ENCODE peak calls at places on chromosomes 3 and 15, in eight cellular contexts. T is lower lobe of right lung; S is omental fat pad; Y is psoas muscle; C is upper lobe of right lung; L is CD4-positive, alpha-beta T cell; V is upper lobe of left lung; W is left lung. K is an unnamed sample.

GRCh38 chr3:46284981-46285683 is 42.9 kb downstream of the CCR3 start:
- ATAC-seq in T (peak), S (no peak), Y (no peak), C (peak), L (peak), V (no peak), W (no peak), K (peak)

GRCh38 chr15:90190606-90191343 is 10.4 kb upstream of the SEMA4B start:
- ATAC-seq in T (peak), S (no peak), Y (no peak), C (peak), L (no peak), V (peak), W (peak), K (no peak)

GRCh38 chr3:57816471-57817105 is 60.5 kb downstream of the SLMAP start:
- ATAC-seq in T (no peak), S (no peak), Y (no peak), C (peak), L (no peak), V (no peak), W (peak), K (no peak)

GRCh38 chr15:29708519-29708918 is 113.7 kb downstream of the TJP1 start:
- ATAC-seq in T (no peak), S (no peak), Y (no peak), C (no peak), L (no peak), V (no peak), W (no peak), K (no peak)

GRCh38 chr15:23422946-23423708 is 23.9 kb downstream of the GOLGA6L2 start:
- ATAC-seq in T (peak), S (peak), Y (peak), C (no peak), L (no peak), V (peak), W (peak), K (peak)

GRCh38 chr3:177195941-177196472 is 1.3 kb downstream of the TBL1XR1 start:
- ATAC-seq in T (no peak), S (no peak), Y (no peak), C (no peak), L (peak), V (no peak), W (peak), K (no peak)

GRCh38 chr15:79973445-79974180 is 2.6 kb upstream of the BCL2A1 start:
- ATAC-seq in T (no peak), S (no peak), Y (no peak), C (no peak), L (no peak), V (no peak), W (no peak), K (no peak)

GRCh38 chr3:118675305-118675704 is 359.3 kb downstream of the IGSF11 start:
- ATAC-seq in T (no peak), S (no peak), Y (no peak), C (no peak), L (no peak), V (no peak), W (no peak), K (no peak)

GRCh38 chr15:66650433-66650832 is 51.6 kb upstream of the SMAD6 start:
- ATAC-seq in T (peak), S (no peak), Y (peak), C (peak), L (no peak), V (peak), W (peak), K (peak)

GRCh38 chr3:177525987-177526712 is 328.9 kb upstream of the TBL1XR1 start:
- ATAC-seq in T (peak), S (no peak), Y (no peak), C (peak), L (no peak), V (no peak), W (peak), K (no peak)

GRCh38 chr3:83002869-83003445 is 1241.5 kb upstream of the GBE1 start:
- ATAC-seq in T (no peak), S (no peak), Y (no peak), C (no peak), L (no peak), V (no peak), W (no peak), K (no peak)

GRCh38 chr15:87620393-87620792 is 636.1 kb downstream of the NTRK3 start:
- ATAC-seq in T (no peak), S (no peak), Y (no peak), C (no peak), L (no peak), V (no peak), W (no peak), K (no peak)

GRCh38 chr15:89813381-89814111 is 1.1 kb downstream of the ANPEP start:
- ATAC-seq in T (peak), S (no peak), Y (peak), C (no peak), L (no peak), V (peak), W (no peak), K (no peak)

GRCh38 chr15:82544431-82544830 is 4.2 kb upstream of the RPS17 start:
- ATAC-seq in T (no peak), S (no peak), Y (no peak), C (no peak), L (no peak), V (no peak), W (no peak), K (no peak)

GRCh38 chr3:142270407-142270806 is 45.0 kb upstream of the GK5 start:
- ATAC-seq in T (peak), S (peak), Y (no peak), C (peak), L (peak), V (no peak), W (peak), K (no peak)

GRCh38 chr15:63133786-63134185 is 12.1 kb downstream of the LACTB start:
- ATAC-seq in T (no peak), S (no peak), Y (no peak), C (no peak), L (no peak), V (no peak), W (peak), K (no peak)

GRCh38 chr3:13135811-13136321 is 62.6 kb upstream of the IQSEC1 start:
- ATAC-seq in T (no peak), S (no peak), Y (no peak), C (no peak), L (no peak), V (no peak), W (no peak), K (no peak)

GRCh38 chr3:109385442-109386318 is 48.3 kb upstream of the DPPA4 start:
- ATAC-seq in T (no peak), S (no peak), Y (no peak), C (no peak), L (no peak), V (no peak), W (no peak), K (no peak)

GRCh38 chr3:107512108-107512507 is 10.7 kb upstream of the BBX start:
- ATAC-seq in T (no peak), S (no peak), Y (no peak), C (no peak), L (no peak), V (no peak), W (no peak), K (no peak)

GRCh38 chr15:65902373-65902772 is 33.1 kb downstream of the RAB11A start:
- ATAC-seq in T (peak), S (peak), Y (peak), C (peak), L (peak), V (peak), W (peak), K (peak)

GRCh38 chr15:87089551-87089950 is 1009.9 kb downstream of the AGBL1 start:
- ATAC-seq in T (no peak), S (no peak), Y (no peak), C (no peak), L (no peak), V (no peak), W (no peak), K (no peak)

GRCh38 chr15:80953953-80954778 is 35.5 kb downstream of the MESD start:
- ATAC-seq in T (no peak), S (no peak), Y (no peak), C (peak), L (no peak), V (no peak), W (no peak), K (no peak)

GRCh38 chr3:85760342-85760741 is 801.6 kb downstream of the CADM2 start:
- ATAC-seq in T (no peak), S (no peak), Y (no peak), C (no peak), L (no peak), V (no peak), W (no peak), K (no peak)

GRCh38 chr15:64354683-64355558 is 1.1 kb downstream of the CSNK1G1 start:
- ATAC-seq in T (peak), S (peak), Y (no peak), C (peak), L (peak), V (peak), W (peak), K (no peak)

GRCh38 chr15:31302778-31303433 is 23.7 kb upstream of the KLF13 start:
- ATAC-seq in T (no peak), S (no peak), Y (peak), C (peak), L (peak), V (no peak), W (no peak), K (no peak)

GRCh38 chr3:149401215-149401925 is 23.9 kb upstream of the TM4SF1 start:
- ATAC-seq in T (peak), S (peak), Y (no peak), C (peak), L (no peak), V (peak), W (peak), K (no peak)

GRCh38 chr3:50581459-50581842 is 12.1 kb downstream of the HEMK1 start:
- ATAC-seq in T (no peak), S (no peak), Y (peak), C (peak), L (no peak), V (no peak), W (peak), K (no peak)

GRCh38 chr15:89395996-89396395 is 61.4 kb upstream of the POLG start:
- ATAC-seq in T (peak), S (no peak), Y (no peak), C (peak), L (no peak), V (no peak), W (peak), K (no peak)

GRCh38 chr3:10432156-10432845 is 73.1 kb downstream of the ATP2B2 start:
- ATAC-seq in T (no peak), S (no peak), Y (peak), C (no peak), L (no peak), V (no peak), W (no peak), K (no peak)

GRCh38 chr3:133467780-133468179 is 67.9 kb downstream of the BFSP2 start:
- ATAC-seq in T (no peak), S (no peak), Y (no peak), C (no peak), L (no peak), V (no peak), W (no peak), K (no peak)

GRCh38 chr15:90249123-90249863 is at the start of gene TTLL13:
- ATAC-seq in T (peak), S (peak), Y (peak), C (peak), L (peak), V (peak), W (peak), K (peak)

GRCh38 chr15:41567870-41568269 is 8.9 kb downstream of the TYRO3 start:
- ATAC-seq in T (no peak), S (no peak), Y (no peak), C (no peak), L (no peak), V (no peak), W (no peak), K (no peak)

GRCh38 chr15:45376967-45377629 is 1.2 kb downstream of the GATM start:
- ATAC-seq in T (no peak), S (no peak), Y (peak), C (no peak), L (no peak), V (no peak), W (no peak), K (no peak)

GRCh38 chr15:45377630-45378148 is 655 bp downstream of the GATM start:
- ATAC-seq in T (peak), S (no peak), Y (peak), C (peak), L (no peak), V (peak), W (peak), K (no peak)

GRCh38 chr15:45378913-45379262 is 544 bp upstream of the GATM start:
- ATAC-seq in T (no peak), S (no peak), Y (no peak), C (no peak), L (no peak), V (no peak), W (no peak), K (no peak)

GRCh38 chr15:45376300-45376928 is 1.9 kb downstream of the GATM start:
- ATAC-seq in T (no peak), S (no peak), Y (no peak), C (no peak), L (no peak), V (no peak), W (no peak), K (no peak)

GRCh38 chr15:45378149-45378912 is at the start of gene GATM:
- ATAC-seq in T (peak), S (peak), Y (peak), C (peak), L (peak), V (peak), W (peak), K (peak)
- TF ChIP-seq CTCF in T (peak), S (no peak), Y (peak), C (peak), L (no peak), V (peak), W (peak), K (peak)

GRCh38 chr15:60479361-60479684 is 381 bp upstream of the ICE2 start:
- ATAC-seq in T (peak), S (no peak), Y (peak), C (no peak), L (peak), V (peak), W (peak), K (no peak)

GRCh38 chr15:60477991-60478632 is 830 bp downstream of the ICE2 start:
- ATAC-seq in T (no peak), S (no peak), Y (peak), C (no peak), L (no peak), V (no peak), W (peak), K (no peak)

GRCh38 chr15:60480149-60480548 is 1.2 kb upstream of the ICE2 start:
- ATAC-seq in T (no peak), S (no peak), Y (no peak), C (no peak), L (no peak), V (no peak), W (no peak), K (no peak)

GRCh38 chr15:60479711-60480110 is 769 bp upstream of the ICE2 start:
- ATAC-seq in T (no peak), S (no peak), Y (no peak), C (no peak), L (peak), V (no peak), W (peak), K (no peak)

GRCh38 chr15:60478633-60479360 is at the start of gene ICE2:
- ATAC-seq in T (peak), S (peak), Y (peak), C (peak), L (peak), V (peak), W (peak), K (peak)
- TF ChIP-seq CTCF in T (no peak), S (no peak), Y (no peak), C (no peak), L (no peak), V (peak), W (no peak), K (peak)

DNA sequence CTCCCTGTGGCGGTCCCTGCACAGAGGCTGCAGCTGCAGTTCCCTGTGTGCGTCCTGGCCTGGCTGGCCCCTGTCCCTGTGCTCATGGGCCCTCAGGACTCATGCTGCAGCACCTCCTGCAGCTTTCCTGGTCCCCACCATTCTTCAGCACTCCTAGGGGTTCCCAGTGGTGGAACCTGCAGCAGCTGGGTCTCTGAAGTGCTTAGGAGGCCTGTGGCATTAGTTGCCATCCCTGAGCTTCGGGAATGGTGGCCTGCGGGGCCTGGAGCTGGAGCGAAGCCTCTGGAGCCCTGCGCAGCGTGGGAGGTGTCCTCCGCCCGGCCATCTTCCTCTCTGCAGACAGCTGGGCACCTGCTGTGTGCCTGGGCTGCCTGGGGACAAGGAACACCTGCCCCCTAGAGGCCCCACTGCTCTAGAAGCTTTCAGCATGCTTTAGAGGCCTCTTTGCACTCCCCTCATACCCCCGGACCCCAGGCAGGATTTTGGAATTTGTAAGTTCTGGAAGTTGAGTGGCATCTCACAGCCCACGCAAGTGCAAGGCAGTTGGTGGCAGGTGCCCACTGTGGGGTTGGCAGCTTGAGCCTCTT is 13.1 kb downstream of the PLXNA1 start:
- ATAC-seq in T (no peak), S (no peak), Y (no peak), C (no peak), L (no peak), V (no peak), W (no peak), K (no peak)
- TF ChIP-seq CTCF in T (no peak), S (no peak), Y (no peak), C (no peak), L (no peak), V (no peak), W (no peak), K (no peak)

DNA sequence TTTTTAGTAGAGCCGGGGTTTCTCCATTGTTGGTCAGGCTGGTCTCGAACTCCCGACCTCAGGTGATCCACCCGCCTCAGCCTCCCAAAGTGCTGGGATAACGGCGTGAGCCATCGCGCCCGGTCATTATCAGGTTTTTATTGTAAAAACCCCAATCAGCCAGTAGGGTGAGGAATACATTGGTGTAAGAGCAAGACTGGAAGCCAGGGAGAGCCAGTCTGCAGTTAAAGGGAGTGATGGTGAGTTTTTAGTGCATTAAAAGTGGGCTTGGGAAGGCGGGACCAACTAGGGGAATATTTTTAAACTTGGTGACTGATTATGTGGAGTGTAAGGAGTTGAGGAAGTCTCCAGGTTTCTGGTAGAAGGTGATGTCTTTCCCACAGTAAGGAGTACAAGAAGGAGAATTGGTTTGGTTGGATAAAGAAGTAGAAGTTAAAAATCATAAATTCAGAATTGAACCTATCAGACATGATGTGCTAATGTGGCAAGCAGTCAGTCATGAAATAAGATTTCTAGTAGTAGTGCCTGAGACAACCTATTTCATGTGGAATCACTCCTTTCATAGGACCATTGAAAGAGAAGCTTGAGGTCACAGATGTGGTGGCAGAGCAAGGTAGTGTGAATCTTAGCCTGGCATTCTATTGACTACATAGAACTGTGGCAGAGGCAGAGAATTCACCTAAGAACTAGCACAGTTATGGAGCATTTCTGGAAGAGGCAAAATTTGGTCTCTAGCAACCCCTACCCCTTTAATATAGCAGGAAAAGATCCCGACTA is 2.4 kb upstream of the DCBLD2 start:
- ATAC-seq in T (no peak), S (no peak), Y (no peak), C (no peak), L (no peak), V (no peak), W (no peak), K (no peak)
- TF ChIP-seq CTCF in T (no peak), S (no peak), Y (no peak), C (no peak), L (no peak), V (no peak), W (no peak), K (no peak)

GRCh38 chr3:25176999-25177398 is 251.1 kb upstream of the RARB start:
- ATAC-seq in T (no peak), S (no peak), Y (no peak), C (no peak), L (no peak), V (no peak), W (no peak), K (no peak)

GRCh38 chr3:25181096-25181495 is 247.0 kb upstream of the RARB start:
- ATAC-seq in T (no peak), S (no peak), Y (no peak), C (no peak), L (no peak), V (no peak), W (no peak), K (no peak)

GRCh38 chr3:25178627-25179026 is 249.4 kb upstream of the RARB start:
- ATAC-seq in T (no peak), S (no peak), Y (no peak), C (no peak), L (no peak), V (no peak), W (no peak), K (no peak)

DNA sequence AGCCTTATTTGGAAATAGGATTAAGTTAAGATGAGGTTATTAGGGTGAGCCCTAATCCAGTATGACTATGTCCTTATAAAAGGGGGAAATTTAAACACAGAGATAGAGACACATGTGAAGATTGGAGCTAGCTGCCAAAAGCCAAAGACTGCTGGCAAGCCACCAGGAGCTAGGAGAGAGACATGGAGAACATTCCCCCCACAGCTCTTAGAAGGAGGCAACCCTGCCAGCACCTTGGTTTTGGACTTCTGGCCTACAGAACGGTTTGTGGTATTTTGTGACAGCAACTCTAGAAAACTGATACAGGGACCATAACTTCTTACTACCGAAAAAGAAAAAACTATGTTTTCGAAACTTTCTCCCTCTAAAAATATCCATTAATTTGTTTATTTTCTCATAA is 245.3 kb upstream of the RARB start:
- ATAC-seq in T (no peak), S (no peak), Y (no peak), C (no peak), L (no peak), V (no peak), W (no peak), K (no peak)
- TF ChIP-seq CTCF in T (no peak), S (no peak), Y (no peak), C (no peak), L (no peak), V (no peak), W (no peak), K (no peak)

K was measured in gastroesophageal sphincter.